ENCODE peak calls at places on chromosomes 6 and 20, in six cellular contexts. N, E, H, X, T and U are unnamed samples.
A peak's percentile ranks its signal among the peaks of the same experiment; 100 is the strongest.

GRCh38 chr20:21714297-21715192 is 9.1 kb downstream of the PAX1 start:
- DNase-seq in E (no peak), T (no peak), H (peak; percentile 49), X (no peak), N (no peak), U (no peak)

GRCh38 chr6:132763269-132763668 is 5.6 kb upstream of the VNN2 start:
- DNase-seq in N (no peak), E (no peak), H (no peak), X (no peak), T (peak; percentile 57), U (no peak)

GRCh38 chr6:136324981-136325380 is 35.3 kb upstream of the BCLAF1 start:
- DNase-seq in H (peak; percentile 23), E (no peak), T (no peak), N (no peak), X (no peak), U (no peak)

GRCh38 chr20:52972190-52972937 is at the start of gene TSHZ2:
- DNase-seq in E (peak; percentile 1), N (peak; percentile 24), H (peak; percentile 72), X (no peak), T (no peak), U (peak; percentile 81)

GRCh38 chr20:8530022-8530421 is 398.0 kb downstream of the PLCB1 start:
- DNase-seq in H (no peak), N (no peak), X (no peak), T (no peak), E (peak; percentile 23), U (no peak)

GRCh38 chr6:151022492-151022891 is 157.0 kb downstream of the MTHFD1L start:
- DNase-seq in T (no peak), E (no peak), N (no peak), H (peak; percentile 29), X (no peak), U (no peak)

GRCh38 chr6:7262746-7263335 is 50.2 kb downstream of the SSR1 start:
- DNase-seq in T (no peak), E (no peak), N (no peak), H (no peak), X (no peak), U (no peak)

GRCh38 chr6:68339488-68339887 is 295.6 kb upstream of the ADGRB3 start:
- DNase-seq in H (no peak), X (no peak), T (no peak), N (no peak), E (no peak), U (no peak)

GRCh38 chr6:11645016-11645415 is 107.5 kb downstream of the TMEM170B start:
- DNase-seq in X (no peak), T (no peak), H (no peak), E (peak; percentile 72), N (no peak), U (no peak)

GRCh38 chr20:20820104-20820503 is 107.7 kb upstream of the RALGAPA2 start:
- DNase-seq in T (no peak), N (peak; percentile 68), H (peak; percentile 66), X (no peak), E (no peak), U (no peak)

GRCh38 chr6:47407295-47408281 is 70.0 kb upstream of the CD2AP start:
- DNase-seq in X (no peak), T (no peak), N (no peak), H (no peak), E (no peak), U (peak; percentile 11)

GRCh38 chr6:134031696-134032255 is 20.6 kb downstream of the SLC2A12 start:
- DNase-seq in H (no peak), T (no peak), N (no peak), E (peak; percentile 68), X (no peak), U (peak; percentile 79)

GRCh38 chr20:17873410-17874270 is 95.0 kb downstream of the SNX5 start:
- DNase-seq in X (no peak), E (peak; percentile 96), N (peak; percentile 91), T (no peak), H (peak; percentile 25), U (no peak)

GRCh38 chr6:158047120-158047518 is 65.5 kb downstream of the SYNJ2 start:
- DNase-seq in X (no peak), N (no peak), T (peak; percentile 34), E (peak; percentile 59), H (no peak), U (no peak)

GRCh38 chr6:30349411-30350177 is 4.6 kb downstream of the RPP21 start:
- DNase-seq in E (no peak), T (no peak), X (no peak), N (no peak), H (no peak), U (no peak)
- TF ChIP-seq CTCF in E (no peak), T (no peak), X (no peak), N (no peak), H (no peak), U (no peak)

GRCh38 chr6:169864148-169865030 is 113.0 kb downstream of the ERMARD start:
- DNase-seq in H (no peak), T (peak; percentile 19), N (no peak), X (no peak), E (no peak), U (no peak)

GRCh38 chr6:169865346-169866139 is 114.1 kb downstream of the ERMARD start:
- DNase-seq in E (no peak), X (no peak), T (no peak), N (no peak), H (no peak), U (no peak)

GRCh38 chr6:169863149-169863525 is 111.7 kb downstream of the ERMARD start:
- DNase-seq in E (no peak), N (no peak), H (no peak), T (no peak), X (no peak), U (no peak)

GRCh38 chr6:169862464-169863148 is 111.2 kb downstream of the ERMARD start:
- DNase-seq in T (no peak), H (no peak), E (no peak), N (no peak), X (no peak), U (peak; percentile 29)

DNA sequence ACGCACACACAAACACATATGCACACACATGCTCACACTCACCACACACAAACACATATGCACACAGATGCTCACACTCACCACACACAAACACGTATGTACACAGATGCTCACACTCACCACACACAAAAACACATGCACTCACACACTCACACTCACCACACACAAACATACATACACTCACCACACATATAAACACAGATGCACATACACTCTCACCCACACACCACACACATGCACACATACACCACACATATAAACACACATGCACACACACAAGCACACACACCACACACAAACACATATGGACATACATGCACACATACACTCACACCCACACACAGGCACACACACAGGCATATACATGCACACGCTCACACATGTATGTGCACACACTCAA is 112.3 kb downstream of the ERMARD start:
- DNase-seq in N (no peak), E (no peak), X (no peak), T (no peak), H (no peak), U (no peak)
- H3K9ac ChIP-seq in N (no peak overlapping the region), E (no peak overlapping the region), X (no peak overlapping the region), T (no peak overlapping the region), H (no peak overlapping the region), U (no peak overlapping the region)

GRCh38 chr6:128277379-128277778 is 243.0 kb downstream of the PTPRK start:
- DNase-seq in N (no peak), H (no peak), E (no peak), X (no peak), T (no peak), U (no peak)
- H3K4me1 ChIP-seq in N (peaks cover 24% of the 10 kb centered on the region), H (peaks cover 20% of the 10 kb centered on the region), E (peaks cover 2% of the 10 kb centered on the region), X (peaks cover 17% of the 10 kb centered on the region), T (no peaks in the 10 kb centered on the region), U (no peaks in the 10 kb centered on the region)

GRCh38 chr6:145656128-145656527 is 79.2 kb downstream of the EPM2A start:
- DNase-seq in H (no peak), E (no peak), X (no peak), N (no peak), T (no peak), U (no peak)
- TF ChIP-seq CTCF in H (no peak), E (no peak), X (no peak), N (no peak), T (no peak), U (no peak)

GRCh38 chr6:169190144-169190584 is 63.5 kb downstream of the THBS2 start:
- DNase-seq in H (no peak), X (no peak), E (peak; percentile 89), T (no peak), N (no peak), U (no peak)
- H3K9ac ChIP-seq in H (no peak overlapping the region), X (no peak overlapping the region), E (no peak overlapping the region), T (no peak overlapping the region), N (no peak overlapping the region), U (no peak overlapping the region)

DNA sequence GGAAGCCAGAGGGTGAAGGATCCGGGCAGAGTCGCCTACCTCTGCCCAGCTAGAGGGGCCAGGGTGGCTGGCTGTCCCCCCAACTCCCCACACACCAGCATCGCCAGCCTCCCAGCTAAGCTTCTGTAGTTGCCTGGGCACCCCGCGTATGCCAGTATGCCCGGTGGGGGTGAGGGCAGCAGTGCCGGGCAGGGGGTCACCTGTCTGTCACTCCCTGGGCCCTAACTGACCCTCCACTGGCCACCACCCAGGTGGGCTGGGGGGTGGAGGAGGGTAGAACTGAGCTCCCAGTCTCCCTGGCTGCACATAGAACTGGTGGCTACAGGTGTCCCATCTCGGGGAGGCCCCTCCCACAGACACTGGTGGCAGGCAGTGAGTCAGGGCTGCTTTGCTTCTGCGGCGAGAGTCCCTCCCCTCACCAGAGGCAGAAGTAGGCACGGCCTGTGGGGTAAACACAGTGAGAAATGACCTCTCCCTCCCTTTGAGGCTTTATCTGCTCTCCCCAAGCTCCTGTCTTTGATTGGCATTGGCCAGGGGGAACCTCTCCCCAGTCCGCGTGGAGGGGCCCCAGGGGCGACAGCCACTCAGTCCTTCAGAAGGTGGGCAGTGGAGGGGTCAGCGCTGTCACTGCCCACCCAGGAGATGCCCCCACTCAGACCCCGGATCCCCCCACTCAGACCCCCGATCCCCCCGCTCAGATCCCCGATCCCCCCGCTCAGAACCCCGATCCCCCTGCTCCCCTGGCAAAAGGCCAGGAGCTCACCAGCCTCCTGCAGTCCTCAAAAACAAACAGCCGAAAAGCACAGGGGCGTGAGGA is 2.5 kb downstream of the NTSR1 start:
- DNase-seq in E (peak; percentile 22), H (no peak), X (no peak), T (no peak), N (no peak), U (peak; percentile 21)
- H3K4me1 ChIP-seq in E (peaks cover under 1% of the 10 kb centered on the region), H (peaks cover 5% of the 10 kb centered on the region), X (peaks cover 23% of the 10 kb centered on the region), T (no peaks in the 10 kb centered on the region), N (no peaks in the 10 kb centered on the region), U (peaks cover 27% of the 10 kb centered on the region)